ENCODE peak calls at places on chromosomes 13 and 19, in four cellular contexts. U, E, K and J are unnamed samples. For H3K4me1, the result is how much of the 10 kb centered on the place peaks cover.

GRCh38 chr19:18862976-18863842 is 31.4 kb downstream of the UPF1 start:
- DNase-seq in E (no peak), U (no peak), K (no peak), J (peak)

GRCh38 chr19:13098291-13099072 is 4.2 kb downstream of the LYL1 start:
- DNase-seq in E (no peak), K (no peak), U (peak), J (no peak)

GRCh38 chr19:55484571-55485438 is at the start of gene NAT14:
- DNase-seq in K (peak), U (no peak), E (peak), J (peak)

GRCh38 chr13:94968040-94968756 is 255.9 kb upstream of the SOX21 start:
- DNase-seq in E (no peak), K (peak), U (no peak), J (no peak)

GRCh38 chr19:33350538-33351309 is 22.8 kb upstream of the CEBPG start:
- DNase-seq in E (no peak), U (no peak), K (no peak), J (peak)

GRCh38 chr13:37539176-37539575 is 59.4 kb downstream of the POSTN start:
- DNase-seq in U (no peak), E (no peak), K (no peak), J (no peak)

GRCh38 chr19:1618157-1619093 is 13.2 kb upstream of the UQCR11 start:
- DNase-seq in E (peak), U (no peak), K (peak), J (peak)

GRCh38 chr19:5078179-5078578 is 109.3 kb downstream of the KDM4B start:
- DNase-seq in K (no peak), U (no peak), E (no peak), J (no peak)

GRCh38 chr13:88217372-88217771 is 546.2 kb downstream of the SLITRK5 start:
- DNase-seq in E (no peak), U (no peak), K (no peak), J (no peak)

GRCh38 chr13:110944121-110944967 is 29.5 kb upstream of the ANKRD10 start:
- DNase-seq in K (peak), E (peak), U (no peak), J (no peak)

GRCh38 chr19:49570997-49571676 is 9.2 kb downstream of the NOSIP start:
- DNase-seq in E (no peak), U (no peak), K (peak), J (no peak)

GRCh38 chr13:62014299-62014698 is 598.6 kb upstream of the PCDH20 start:
- DNase-seq in U (no peak), K (peak), E (no peak), J (no peak)

GRCh38 chr19:40744554-40745401 is 5.5 kb downstream of the ACTMAP start:
- DNase-seq in U (no peak), E (no peak), K (peak), J (no peak)

GRCh38 chr13:97068964-97069815 is 74.9 kb upstream of the OXGR1 start:
- DNase-seq in E (no peak), U (no peak), K (no peak), J (no peak)

GRCh38 chr13:51044023-51044665 is 66.9 kb downstream of the C13orf42 start:
- DNase-seq in E (no peak), K (no peak), U (no peak), J (no peak)

GRCh38 chr19:8915997-8916396 is 83.8 kb downstream of the MBD3L1 start:
- DNase-seq in U (no peak), E (no peak), K (no peak), J (no peak)

GRCh38 chr19:351976-352625 is 7.5 kb upstream of the MIER2 start:
- DNase-seq in K (no peak), U (peak), E (no peak), J (peak)

GRCh38 chr13:51981355-51981754 is 29.9 kb downstream of the ATP7B start:
- DNase-seq in E (no peak), K (peak), U (no peak), J (no peak)

GRCh38 chr19:42392165-42392564 is 2.1 kb upstream of the CNFN start:
- DNase-seq in E (no peak), K (no peak), U (no peak), J (no peak)

GRCh38 chr13:66427330-66427990 is 802.7 kb downstream of the PCDH9 start:
- DNase-seq in U (no peak), E (no peak), K (no peak), J (no peak)

GRCh38 chr19:2796659-2797266 is 11.5 kb downstream of the THOP1 start:
- DNase-seq in E (peak), K (no peak), U (no peak), J (no peak)

GRCh38 chr19:18362934-18363542 is 22.6 kb downstream of the PGPEP1 start:
- DNase-seq in U (no peak), K (no peak), E (no peak), J (no peak)

GRCh38 chr19:10724573-10725071 is 6.7 kb downstream of the DNM2 start:
- DNase-seq in U (no peak), K (no peak), E (no peak), J (no peak)

DNA sequence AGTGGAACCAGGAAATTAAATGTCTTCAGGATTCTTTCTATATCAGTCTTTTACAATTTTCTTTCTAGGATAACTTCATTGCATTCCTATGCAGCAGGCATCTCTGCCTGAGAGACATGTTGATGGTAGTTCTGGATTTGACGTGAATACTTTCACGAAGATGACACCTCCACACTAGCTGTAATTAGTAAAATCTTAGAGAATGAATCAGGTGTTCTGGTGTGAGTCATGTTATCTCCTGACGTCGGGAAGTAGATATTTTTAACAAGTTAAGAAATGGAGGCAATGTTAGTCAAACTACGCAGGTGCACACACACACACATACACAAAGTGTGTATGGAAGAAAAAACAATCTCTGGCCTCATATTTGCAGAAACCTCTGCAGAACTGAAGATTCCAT is 1661.3 kb upstream of the MIR17HG start:
- DNase-seq in E (no peak), U (no peak), K (no peak), J (no peak)
- H3K4me1 ChIP-seq in E (under half), U (under half), K (under half), J (under half)

GRCh38 chr13:41011382-41011956 is 7.6 kb downstream of the ELF1 start:
- DNase-seq in E (no peak), U (no peak), K (no peak), J (no peak)

GRCh38 chr13:41013834-41014233 is 5.3 kb downstream of the ELF1 start:
- DNase-seq in E (no peak), K (no peak), U (no peak), J (no peak)

GRCh38 chr13:41008349-41008980 is 10.7 kb downstream of the ELF1 start:
- DNase-seq in U (no peak), E (no peak), K (no peak), J (no peak)

GRCh38 chr13:41015920-41016319 is 3.2 kb downstream of the ELF1 start:
- DNase-seq in K (no peak), U (no peak), E (no peak), J (no peak)

DNA sequence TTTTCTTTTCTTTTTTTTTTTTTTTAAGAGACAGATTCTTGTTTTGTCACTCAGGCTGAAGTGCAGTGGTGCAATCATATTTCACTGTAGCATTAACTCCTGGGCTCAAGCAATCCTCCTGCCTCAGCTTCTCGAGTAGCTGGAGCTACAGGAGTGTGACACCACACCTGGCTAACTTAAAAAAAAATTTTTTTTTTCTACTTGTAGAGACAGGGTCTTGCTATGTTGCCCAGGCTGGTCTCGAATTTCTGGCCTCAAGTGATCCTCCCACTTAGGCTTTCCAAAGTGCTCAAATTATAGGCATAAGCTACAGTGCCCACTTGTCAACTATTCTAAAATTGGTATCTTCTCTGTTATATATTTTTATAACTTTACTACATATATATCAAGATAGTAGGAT is 6.6 kb downstream of the ELF1 start:
- DNase-seq in E (no peak), U (no peak), K (no peak), J (no peak)
- H3K4me1 ChIP-seq in E (under half), U (under half), K (under half), J (under half)

DNA sequence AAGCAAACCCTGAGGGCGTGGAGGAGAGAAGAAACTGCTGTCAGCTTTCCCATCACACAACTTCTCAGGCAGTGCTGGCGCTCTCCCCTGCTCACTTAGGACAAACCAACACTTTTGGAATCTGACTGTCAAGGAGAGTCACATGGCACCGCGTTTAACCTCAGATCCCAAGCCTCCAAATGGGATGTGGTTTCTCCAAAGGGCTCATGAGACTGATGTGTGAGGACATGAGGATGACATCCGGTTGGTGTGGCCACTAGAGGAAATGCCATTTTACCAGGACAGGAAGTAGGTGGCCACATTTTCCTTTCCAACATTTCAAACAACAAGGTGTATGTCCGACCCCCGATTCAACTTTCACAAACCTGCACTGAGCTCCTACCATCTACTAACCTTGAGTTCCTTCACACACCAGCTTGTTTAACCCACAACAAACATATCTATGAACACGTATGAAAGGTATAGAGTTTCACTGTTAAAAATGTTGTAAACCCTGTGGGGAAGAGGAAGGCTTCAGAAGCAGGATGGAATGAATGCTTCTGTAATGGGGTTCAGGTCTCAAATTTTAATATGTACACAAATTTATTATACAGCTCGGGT is 3.8 kb upstream of the DOCK9 start:
- DNase-seq in K (no peak), U (no peak), E (no peak), J (no peak)
- H3K4me1 ChIP-seq in K (under half), U (under half), E (under half), J (under half)

GRCh38 chr13:74103196-74103595 is 31.0 kb downstream of the KLF12 start:
- DNase-seq in U (no peak), E (no peak), K (no peak), J (no peak)
- H3K4me1 ChIP-seq in U (under half), E (under half), K (under half), J (under half)

GRCh38 chr19:39448271-39448670 is 2.9 kb downstream of the SUPT5H start:
- DNase-seq in U (no peak), E (no peak), K (no peak), J (no peak)

GRCh38 chr19:39449116-39449797 is 3.9 kb downstream of the SUPT5H start:
- DNase-seq in E (no peak), U (no peak), K (no peak), J (no peak)

GRCh38 chr19:39446365-39447084 is 1.1 kb downstream of the SUPT5H start:
- DNase-seq in U (no peak), K (no peak), E (no peak), J (no peak)

GRCh38 chr19:39445258-39446071 is at the start of gene SUPT5H:
- DNase-seq in K (peak), U (peak), E (peak), J (peak)

GRCh38 chr19:39444598-39445257 is 654 bp upstream of the SUPT5H start:
- DNase-seq in U (no peak), K (peak), E (no peak), J (no peak)
- H3K4me1 ChIP-seq in U (under half), K (under half), E (under half), J (under half)